ENCODE peak calls at places on chromosomes 12 and 14, in four cellular contexts. A is endothelial cell, O is GM19239, C is endodermal cell. F is an unnamed sample.

GRCh38 chr12:49230176-49230575 is 34.7 kb upstream of the TUBA1C start:
- DNase-seq in C (no peak), A (no peak), O (no peak), F (no peak)

GRCh38 chr12:98870521-98870920 is 225.4 kb downstream of the APAF1 start:
- DNase-seq in O (no peak), C (peak; percentile 76), A (no peak), F (no peak)

GRCh38 chr12:93698307-93699092 is 21.3 kb downstream of the CRADD start:
- DNase-seq in O (no peak), C (no peak), A (no peak), F (no peak)

GRCh38 chr14:24071144-24071697 is at the start of gene CPNE6:
- DNase-seq in O (no peak), A (no peak), C (no peak), F (no peak)

GRCh38 chr12:80697270-80697887 is 10.1 kb upstream of the MYF6 start:
- DNase-seq in C (no peak), O (no peak), A (no peak), F (no peak)

GRCh38 chr14:61385002-61385685 is 63.8 kb downstream of the PRKCH start:
- DNase-seq in C (no peak), O (no peak), A (no peak), F (no peak)

GRCh38 chr14:93954900-93955891 is 21.2 kb downstream of the ASB2 start:
- DNase-seq in O (peak; percentile 61), C (no peak), A (no peak), F (no peak)

GRCh38 chr12:127284870-127285431 is 982.0 kb upstream of the TMEM132C start:
- DNase-seq in O (no peak), A (no peak), C (no peak), F (no peak)

GRCh38 chr12:49901026-49901425 is 2.7 kb downstream of the FAIM2 start:
- DNase-seq in C (no peak), A (no peak), O (no peak), F (no peak)